ENCODE peak calls at places on chromosome 16, in eight cellular contexts. C is bronchial epithelial cell, L is gastrocnemius medialis, Z is aorta, H is skeletal muscle cell, K is tibial nerve, W is Peyer's patch, Q is heart right ventricle. X is an unnamed sample.

GRCh38 chr16:78695371-78695770 is 595.9 kb downstream of the WWOX start:
- DNase-seq in C (no peak), L (no peak), Z (no peak), H (no peak), K (no peak), W (no peak), Q (no peak), X (no peak)

GRCh38 chr16:27551046-27551445 is 1.1 kb downstream of the KATNIP start:
- DNase-seq in C (no peak), L (no peak), Z (no peak), H (no peak), K (no peak), W (no peak), Q (no peak), X (no peak)

GRCh38 chr16:65069090-65069489 is 52.8 kb downstream of the CDH11 start:
- DNase-seq in C (peak), L (no peak), Z (no peak), H (peak), K (no peak), W (no peak), Q (no peak), X (peak)

GRCh38 chr16:13136896-13137295 is 235.5 kb downstream of the SHISA9 start:
- DNase-seq in C (peak), L (no peak), Z (no peak), H (no peak), K (no peak), W (no peak), Q (no peak), X (no peak)

GRCh38 chr16:28974007-28974436 is 556 bp upstream of the SPNS1 start:
- DNase-seq in C (peak), L (no peak), Z (peak), H (peak), K (no peak), W (peak), Q (peak), X (peak)

GRCh38 chr16:22098538-22099255 is 6.4 kb downstream of the VWA3A start:
- DNase-seq in C (peak), L (no peak), Z (no peak), H (no peak), K (no peak), W (no peak), Q (peak), X (peak)

GRCh38 chr16:81797443-81797842 is 18.4 kb downstream of the PLCG2 start:
- DNase-seq in C (no peak), L (no peak), Z (no peak), H (no peak), K (no peak), W (peak), Q (no peak), X (no peak)

GRCh38 chr16:9362050-9362449 is 270.6 kb downstream of the HAPSTR1 start:
- DNase-seq in C (no peak), L (no peak), Z (no peak), H (no peak), K (no peak), W (no peak), Q (no peak), X (no peak)

GRCh38 chr16:56257260-56257659 is 66.0 kb downstream of the GNAO1 start:
- DNase-seq in C (no peak), L (peak), Z (no peak), H (no peak), K (peak), W (peak), Q (peak), X (peak)

GRCh38 chr16:13077816-13078215 is 176.4 kb downstream of the SHISA9 start:
- DNase-seq in C (no peak), L (no peak), Z (no peak), H (no peak), K (no peak), W (no peak), Q (no peak), X (no peak)

GRCh38 chr16:47371615-47372014 is 89.2 kb downstream of the ITFG1 start:
- DNase-seq in C (no peak), L (no peak), Z (no peak), H (no peak), K (no peak), W (no peak), Q (no peak), X (no peak)

GRCh38 chr16:89697161-89697615 is 4.3 kb downstream of the SPATA2L start:
- DNase-seq in C (no peak), L (peak), Z (no peak), H (no peak), K (no peak), W (peak), Q (no peak), X (no peak)

GRCh38 chr16:2152695-2153506 is 2.7 kb upstream of the TRAF7 start:
- DNase-seq in C (no peak), L (no peak), Z (peak), H (no peak), K (no peak), W (peak), Q (no peak), X (no peak)
- H3K4me3 ChIP-seq in C (peak), L (peak), Z (peak), H (peak), K (peak), W (peak), Q (peak), X (peak)

DNA sequence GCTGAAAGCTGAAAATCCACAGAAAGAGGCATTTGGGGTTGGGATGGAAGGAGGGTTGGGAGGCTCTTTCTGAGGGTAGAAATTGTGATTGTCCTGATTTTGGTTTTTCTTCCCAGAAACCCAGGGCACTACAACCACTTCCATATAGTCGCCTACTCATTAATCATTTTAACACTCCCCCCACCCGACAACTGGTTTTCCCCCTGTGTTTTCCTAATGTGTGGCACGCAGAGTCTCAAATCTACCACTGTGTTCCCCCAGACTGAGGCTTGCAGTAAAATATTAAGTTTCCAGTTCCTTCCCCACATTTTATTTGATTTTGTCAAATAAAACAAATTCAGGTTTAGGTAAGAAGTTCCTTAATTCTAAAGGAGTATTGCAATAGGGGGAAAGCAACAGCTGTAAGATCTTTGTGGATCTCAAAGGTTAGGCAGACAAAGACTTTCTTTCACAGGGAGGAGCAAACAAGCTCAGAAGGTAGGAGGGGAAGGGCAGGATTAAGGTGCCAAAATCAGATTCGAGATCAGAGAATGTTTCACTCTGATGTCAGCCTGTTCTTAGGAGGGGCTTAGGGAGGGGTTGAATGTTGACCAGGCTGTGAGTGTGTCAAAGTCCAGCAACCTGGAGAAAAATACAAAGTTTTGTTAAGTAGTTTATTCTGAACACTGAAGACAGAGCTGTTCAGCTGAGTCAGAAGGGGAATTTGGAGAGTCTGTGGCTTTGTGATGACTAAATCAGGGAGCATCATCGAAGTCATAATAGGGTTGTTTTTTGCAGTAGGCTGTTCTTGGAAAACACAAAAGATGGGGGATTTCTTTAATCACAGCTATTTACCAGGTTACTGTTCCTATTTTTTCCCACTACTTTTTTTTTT is 3.6 kb downstream of the ZNF267 start:
- DNase-seq in C (peak), L (no peak), Z (no peak), H (peak), K (no peak), W (no peak), Q (no peak), X (peak)
- H3K4me3 ChIP-seq in C (no peak), L (no peak), Z (no peak), H (no peak), K (no peak), W (peak), Q (no peak), X (no peak)

DNA sequence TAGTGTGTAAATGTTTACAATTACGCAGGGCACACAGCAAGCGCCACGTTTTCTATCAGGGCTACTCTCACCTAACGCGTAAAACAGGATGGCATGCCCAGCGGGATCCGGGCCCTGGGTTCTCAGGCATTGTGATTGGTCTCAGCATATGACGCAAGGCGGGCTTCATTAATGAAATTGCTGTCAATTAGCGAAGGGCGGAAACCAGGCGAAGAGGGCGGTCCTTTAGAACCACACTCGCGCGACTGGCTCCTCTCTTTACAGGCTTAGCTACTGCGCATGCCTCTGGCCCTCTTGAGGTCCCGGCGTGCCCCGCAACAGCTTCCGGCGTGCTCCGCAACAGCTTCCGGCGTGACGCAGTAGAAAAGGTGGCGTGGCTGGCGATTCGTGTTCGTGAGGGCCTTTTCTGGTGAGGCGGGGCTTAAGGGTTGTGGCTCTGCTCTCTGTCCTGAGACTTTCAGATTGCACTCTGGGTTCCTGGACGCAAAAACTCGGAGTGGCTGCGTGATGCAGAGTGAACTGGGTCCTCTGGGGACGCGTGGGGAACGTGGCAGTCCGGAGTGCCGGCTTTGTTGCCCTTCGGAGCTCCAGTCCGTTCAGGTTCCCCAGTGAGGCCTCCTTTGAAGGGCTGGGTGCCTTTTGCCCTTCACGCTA is 9.2 kb downstream of the OR2C1 start:
- DNase-seq in C (peak), L (peak), Z (peak), H (peak), K (peak), W (peak), Q (peak), X (peak)
- H3K4me3 ChIP-seq in C (peak), L (peak), Z (peak), H (peak), K (no peak), W (peak), Q (peak), X (peak)

DNA sequence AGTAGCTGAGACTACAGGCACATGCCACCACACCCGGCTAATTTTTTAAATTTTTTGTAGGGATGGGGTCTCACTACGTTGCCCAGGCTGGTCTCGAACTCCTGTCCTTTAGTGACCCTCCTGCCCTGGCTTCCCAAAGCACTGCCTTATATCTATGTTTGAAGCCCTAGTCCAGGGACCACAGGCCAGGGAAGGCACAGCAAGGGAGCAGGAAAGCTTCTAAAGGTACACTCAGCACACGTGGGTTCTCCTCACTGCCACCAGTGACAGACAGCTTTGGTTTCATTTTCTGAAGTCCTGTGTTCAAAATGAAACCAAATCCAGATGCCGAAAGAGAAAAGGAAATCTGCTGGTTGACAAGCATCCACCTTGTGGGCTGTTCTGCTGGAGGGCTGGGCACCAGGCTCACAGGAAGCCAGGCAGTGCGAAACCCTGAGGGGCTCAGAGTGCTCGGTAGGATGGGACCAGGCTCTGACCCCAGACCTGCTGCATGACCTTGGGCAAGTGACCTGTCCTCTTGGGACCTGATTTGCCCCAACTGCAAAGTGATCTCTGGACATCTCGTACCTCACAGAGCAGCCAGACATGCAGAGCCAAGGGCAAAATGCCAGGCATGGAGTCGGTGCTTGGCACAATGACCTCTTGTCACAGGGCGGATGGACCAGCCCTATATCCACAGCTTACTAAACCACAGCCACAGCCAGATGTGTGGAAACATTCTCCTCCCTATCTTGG is 2.7 kb upstream of the SOCS1 start:
- DNase-seq in C (no peak), L (peak), Z (no peak), H (no peak), K (no peak), W (peak), Q (peak), X (no peak)
- H3K4me3 ChIP-seq in C (no peak), L (peak), Z (no peak), H (no peak), K (no peak), W (peak), Q (peak), X (no peak)

GRCh38 chr16:11224096-11224893 is 31.7 kb downstream of the SOCS1 start:
- DNase-seq in C (no peak), L (peak), Z (peak), H (no peak), K (peak), W (peak), Q (peak), X (no peak)

GRCh38 chr16:11229906-11230305 is 26.1 kb downstream of the SOCS1 start:
- DNase-seq in C (no peak), L (peak), Z (no peak), H (no peak), K (no peak), W (no peak), Q (no peak), X (no peak)

GRCh38 chr16:11225677-11226549 is 30.1 kb downstream of the SOCS1 start:
- DNase-seq in C (no peak), L (no peak), Z (no peak), H (no peak), K (no peak), W (no peak), Q (no peak), X (no peak)

GRCh38 chr16:11229432-11229831 is 26.6 kb downstream of the SOCS1 start:
- DNase-seq in C (no peak), L (no peak), Z (no peak), H (no peak), K (no peak), W (no peak), Q (no peak), X (no peak)

GRCh38 chr16:11224894-11225676 is 30.9 kb downstream of the SOCS1 start:
- DNase-seq in C (no peak), L (peak), Z (no peak), H (no peak), K (no peak), W (peak), Q (no peak), X (no peak)
- H3K4me3 ChIP-seq in C (no peak), L (no peak), Z (no peak), H (no peak), K (no peak), W (peak), Q (no peak), X (no peak)

DNA sequence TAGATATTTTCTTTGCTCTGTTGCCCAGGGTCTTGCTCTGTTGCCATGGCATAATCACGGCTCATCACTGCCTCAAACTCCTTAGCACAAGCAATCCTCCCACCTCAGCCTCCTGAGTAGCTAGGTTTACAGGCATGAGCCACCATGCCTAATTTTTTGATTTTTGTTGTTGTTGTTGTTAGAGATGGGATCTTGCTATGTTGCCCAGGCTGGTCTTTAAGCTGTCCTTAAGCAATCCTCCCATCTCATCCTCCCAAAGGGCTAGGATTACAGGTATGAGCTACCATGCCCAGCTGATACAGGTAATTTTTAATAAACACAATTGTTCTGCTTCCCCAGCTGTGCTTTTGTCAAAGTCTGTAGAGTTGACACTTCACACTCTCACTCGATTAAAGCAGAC is 159.3 kb downstream of the PARN start:
- DNase-seq in C (no peak), L (no peak), Z (no peak), H (no peak), K (no peak), W (no peak), Q (no peak), X (no peak)
- H3K4me3 ChIP-seq in C (no peak), L (no peak), Z (no peak), H (no peak), K (no peak), W (no peak), Q (no peak), X (no peak)

X was measured in HFF-Myc.